ENCODE peak calls at places on chromosomes 6 and 20, in six cellular contexts. N is left colon; I is NCI-H345; Q is dorsolateral prefrontal cortex; K is T-helper 2 cell; P is CD8-positive, alpha-beta memory T cell. T is an unnamed sample.

GRCh38 chr20:6819599-6819998 is 52.1 kb downstream of the BMP2 start:
- DNase-seq in K (no peak), N (no peak), P (no peak), I (peak; percentile 15), Q (no peak), T (no peak)

GRCh38 chr20:8805737-8806442 is 263.0 kb upstream of the PLCB4 start:
- DNase-seq in P (no peak), N (no peak), Q (no peak), I (no peak), K (no peak), T (no peak)

GRCh38 chr20:62454936-62455673 is 20.7 kb downstream of the GATA5 start:
- DNase-seq in Q (no peak), P (no peak), K (no peak), N (no peak), I (no peak), T (no peak)

GRCh38 chr6:116277124-116277523 is 2.6 kb downstream of the TSPYL1 start:
- DNase-seq in I (no peak), K (no peak), P (no peak), Q (no peak), N (no peak), T (no peak)

GRCh38 chr6:39425346-39426056 is 103.0 kb upstream of the KCNK16 start:
- DNase-seq in Q (no peak), I (no peak), N (peak; percentile 44), K (no peak), P (no peak), T (no peak)

GRCh38 chr6:129598244-129599187 is 111.5 kb downstream of the ARHGAP18 start:
- DNase-seq in Q (no peak), P (peak; percentile 60), I (peak; percentile 52), N (no peak), K (no peak), T (peak; percentile 27)

GRCh38 chr20:51036827-51037229 is 13.9 kb upstream of the KCNG1 start:
- DNase-seq in I (no peak), N (no peak), Q (no peak), P (no peak), K (no peak), T (no peak)

GRCh38 chr6:50952092-50952932 is 133.6 kb downstream of the TFAP2B start:
- DNase-seq in K (no peak), N (no peak), P (no peak), I (peak; percentile 9), Q (no peak), T (no peak)

GRCh38 chr6:95365454-95365853 is 211.9 kb upstream of the MANEA start:
- DNase-seq in Q (no peak), P (no peak), N (no peak), I (no peak), K (no peak), T (no peak)

GRCh38 chr6:34062815-34063214 is 83.1 kb downstream of the GRM4 start:
- DNase-seq in I (no peak), K (no peak), N (no peak), Q (no peak), P (no peak), T (no peak)

GRCh38 chr6:90241229-90241873 is 55.3 kb downstream of the BACH2 start:
- DNase-seq in K (no peak), I (peak; percentile 38), Q (no peak), P (no peak), N (no peak), T (peak; percentile 21)